ENCODE peak calls at places on chromosomes 12 and 14, in six cellular contexts. Y is uterus, N is neural progenitor cell, Q is progenitor cell of endocrine pancreas, P is GM23338, V is cardiac fibroblast. M is an unnamed sample.

GRCh38 chr14:41167040-41167439 is 439.6 kb upstream of the LRFN5 start:
- DNase-seq in Q (no peak), N (peak; percentile 2), V (no peak), P (peak; percentile 33), Y (no peak), M (no peak)

GRCh38 chr12:62697893-62698292 is 231.3 kb downstream of the MON2 start:
- DNase-seq in Q (no peak), P (no peak), V (peak; percentile 49), N (no peak), Y (no peak), M (no peak)

GRCh38 chr14:93980464-93981201 is 4.3 kb upstream of the ASB2 start:
- DNase-seq in Y (peak; percentile 84), P (no peak), V (no peak), Q (no peak), N (no peak), M (no peak)

GRCh38 chr14:51867753-51868152 is 7.3 kb downstream of the GNG2 start:
- DNase-seq in N (no peak), Q (no peak), Y (no peak), P (no peak), V (no peak), M (no peak)

GRCh38 chr14:49946320-49947141 is 53.6 kb downstream of the ARF6 start:
- DNase-seq in P (no peak), Y (no peak), V (peak; percentile 72), N (no peak), Q (no peak), M (no peak)

GRCh38 chr12:16604853-16605252 is 1.1 kb downstream of the LMO3 start:
- DNase-seq in Q (no peak), P (peak; percentile 53), N (peak; percentile 50), V (no peak), Y (peak; percentile 25), M (no peak)

GRCh38 chr12:76366163-76366562 is 17.9 kb upstream of the BBS10 start:
- DNase-seq in P (no peak), V (no peak), Y (no peak), Q (no peak), N (no peak), M (no peak)

GRCh38 chr12:112514926-112515642 is 96.3 kb downstream of the PTPN11 start:
- DNase-seq in N (no peak), Y (no peak), V (peak; percentile 6), Q (no peak), P (no peak), M (no peak)

GRCh38 chr12:12612403-12612802 is 727 bp downstream of the CREBL2 start:
- DNase-seq in P (peak; percentile 67), N (peak; percentile 42), Q (no peak), V (peak; percentile 81), Y (no peak), M (peak; percentile 31)

GRCh38 chr14:50714452-50715073 is 46.5 kb upstream of the SAV1 start:
- DNase-seq in N (peak; percentile 31), Q (no peak), V (peak; percentile 63), Y (no peak), P (peak; percentile 61), M (no peak)

GRCh38 chr14:65349100-65349499 is 63.4 kb upstream of the FUT8 start:
- DNase-seq in N (no peak), P (no peak), V (peak; percentile 22), Q (no peak), Y (no peak), M (no peak)

GRCh38 chr14:50666772-50667490 is 1.2 kb downstream of the SAV1 start:
- DNase-seq in Q (no peak), Y (peak; percentile 26), N (peak; percentile 71), V (peak; percentile 77), P (peak; percentile 76), M (no peak)

GRCh38 chr12:60265741-60266140 is 669.9 kb downstream of the SLC16A7 start:
- DNase-seq in Y (no peak), V (no peak), N (no peak), Q (no peak), P (no peak), M (no peak)

GRCh38 chr12:5487076-5487475 is 55.2 kb downstream of the NTF3 start:
- DNase-seq in P (no peak), Y (no peak), V (no peak), N (no peak), Q (no peak), M (no peak)

GRCh38 chr12:85076688-85077430 is 40.7 kb downstream of the LRRIQ1 start:
- DNase-seq in V (peak; percentile 90), N (peak; percentile 77), P (peak; percentile 85), Q (no peak), Y (no peak), M (peak; percentile 10)

GRCh38 chr12:110256780-110257431 is 24.1 kb upstream of the ATP2A2 start:
- DNase-seq in P (no peak), Y (no peak), N (no peak), V (peak; percentile 85), Q (no peak), M (no peak)

GRCh38 chr12:6234214-6234613 is 34.0 kb downstream of the CD9 start:
- DNase-seq in V (peak; percentile 44), N (no peak), Y (no peak), P (no peak), Q (no peak), M (no peak)

GRCh38 chr12:121241203-121241970 is 31.5 kb downstream of the P2RX4 start:
- DNase-seq in N (no peak), Y (peak; percentile 49), V (no peak), P (no peak), Q (no peak), M (no peak)

GRCh38 chr14:100446572-100446971 is 123.4 kb downstream of the SLC25A47 start:
- DNase-seq in Q (no peak), P (peak; percentile 88), Y (no peak), V (no peak), N (peak; percentile 53), M (peak; percentile 69)

GRCh38 chr14:54767139-54767431 is 135.5 kb downstream of the GCH1 start:
- DNase-seq in Q (no peak), P (no peak), N (no peak), Y (no peak), V (no peak), M (no peak)

GRCh38 chr12:121432740-121433476 is 33.0 kb downstream of the RNF34 start:
- DNase-seq in V (no peak), P (no peak), Q (no peak), N (no peak), Y (no peak), M (no peak)

GRCh38 chr14:101046071-101046470 is 142.5 kb upstream of the RTL1 start:
- DNase-seq in P (no peak), V (no peak), Q (no peak), Y (no peak), N (no peak), M (no peak)

GRCh38 chr12:49767333-49767732 is 26.0 kb downstream of the TMBIM6 start:
- DNase-seq in V (no peak), P (no peak), Y (no peak), Q (no peak), N (no peak), M (no peak)

GRCh38 chr14:58587271-58587670 is 50.5 kb upstream of the DACT1 start:
- DNase-seq in N (no peak), Q (no peak), Y (no peak), V (peak; percentile 78), P (no peak), M (no peak)

DNA sequence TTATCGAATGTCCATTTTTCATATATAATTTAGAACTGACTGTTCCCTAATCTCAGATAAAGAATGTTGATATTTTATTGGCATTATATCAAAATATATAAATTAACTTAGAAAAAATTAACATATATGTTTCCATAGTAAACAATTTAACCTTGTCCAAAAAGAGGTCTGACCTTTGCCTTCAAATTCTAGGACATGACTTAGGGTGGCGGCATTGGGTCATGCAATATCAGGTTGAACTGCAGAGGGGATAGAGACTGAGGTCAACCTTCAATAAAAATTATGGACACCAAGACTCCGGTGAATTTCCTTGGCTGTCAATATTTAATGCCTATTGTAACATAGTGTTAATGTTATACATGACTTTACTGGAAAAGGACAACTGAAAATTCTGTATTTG is 199.8 kb downstream of the RPL10L start:
- DNase-seq in N (no peak), Q (no peak), P (no peak), Y (no peak), V (no peak), M (no peak)
- TF ChIP-seq CTCF in N (no peak), Q (no peak), P (no peak), Y (no peak), V (no peak), M (no peak)

DNA sequence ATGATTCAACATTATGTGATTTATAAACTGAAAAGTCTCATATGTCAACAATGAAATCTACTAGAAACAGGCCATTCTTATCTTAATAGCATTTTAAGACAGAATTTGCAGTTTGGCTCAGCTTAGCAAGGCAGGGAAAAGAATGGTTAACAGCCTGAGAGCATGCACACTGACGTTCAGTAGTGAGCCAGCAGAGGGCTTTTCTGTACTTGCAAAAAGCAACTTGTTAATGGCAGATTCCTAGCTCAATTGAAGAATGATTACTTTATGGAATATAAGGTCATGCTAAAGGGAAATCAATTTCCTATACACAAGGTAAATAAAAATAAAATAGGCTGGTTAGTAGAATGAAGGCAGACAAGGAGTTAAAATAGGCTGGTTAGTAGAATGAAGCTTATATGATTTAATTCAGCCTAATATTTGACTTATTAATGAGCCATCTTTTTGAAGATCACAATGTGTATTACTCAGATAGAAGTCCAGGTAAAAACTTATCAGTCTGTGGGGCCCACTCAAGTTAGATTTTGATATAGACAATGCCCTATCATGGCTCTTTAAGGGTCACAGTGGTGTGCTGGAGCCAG is 95.9 kb downstream of the OTOGL start:
- DNase-seq in N (peak; percentile 71), V (peak; percentile 79), Q (peak; percentile 16), P (peak; percentile 73), Y (no peak), M (no peak)
- TF ChIP-seq CTCF in N (peak; percentile 76), V (peak; percentile 83), Q (peak; percentile 76), P (peak; percentile 72), Y (peak; percentile 38), M (peak; percentile 44)

GRCh38 chr12:2008677-2009076 is 4.4 kb upstream of the DCP1B start:
- DNase-seq in P (no peak), Y (no peak), Q (no peak), V (no peak), N (no peak), M (no peak)

GRCh38 chr12:2013527-2014223 is 9.4 kb upstream of the DCP1B start:
- DNase-seq in N (no peak), Y (peak; percentile 66), V (peak; percentile 62), Q (no peak), P (peak; percentile 44), M (no peak)

GRCh38 chr12:2011641-2012607 is 7.7 kb upstream of the DCP1B start:
- DNase-seq in P (peak; percentile 63), Q (no peak), V (no peak), N (peak; percentile 34), Y (no peak), M (no peak)

GRCh38 chr12:2013111-2013510 is 8.9 kb upstream of the DCP1B start:
- DNase-seq in Q (no peak), V (no peak), N (no peak), P (no peak), Y (no peak), M (no peak)

DNA sequence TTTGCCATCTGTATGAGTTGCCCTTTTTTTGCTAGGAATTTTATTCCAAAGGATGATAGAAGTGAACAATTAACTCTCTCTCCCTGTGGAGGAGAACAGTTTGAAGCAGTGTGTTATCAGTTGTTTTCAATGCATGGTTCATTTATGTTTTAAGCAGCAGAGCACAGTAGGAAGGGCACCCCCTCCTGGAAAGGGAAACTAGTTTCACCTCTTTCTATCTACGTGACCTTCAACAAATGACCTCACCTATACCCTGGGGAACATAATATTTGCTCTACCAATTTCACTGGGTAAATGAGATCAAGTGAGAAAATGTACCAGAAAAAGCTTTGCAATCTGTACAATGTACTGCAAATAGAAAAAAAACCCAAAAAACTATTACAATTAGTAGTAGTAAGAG is 5.4 kb upstream of the DCP1B start:
- DNase-seq in V (no peak), Y (no peak), Q (no peak), P (peak; percentile 46), N (no peak), M (no peak)
- TF ChIP-seq CTCF in V (no peak), Y (no peak), Q (peak; percentile 43), P (peak; percentile 72), N (peak; percentile 37), M (no peak)

GRCh38 chr12:130286741-130287140 is 50.9 kb upstream of the PIWIL1 start:
- DNase-seq in N (no peak), P (no peak), Q (no peak), Y (no peak), V (no peak), M (no peak)
- TF ChIP-seq CTCF in N (no peak), P (no peak), Q (no peak), Y (no peak), V (no peak), M (no peak)

M was measured in D721Med.